ENCODE peak calls at places on chromosome 14, in seven cellular contexts. E, Y, Z, M, J, A and V are unnamed samples.

GRCh38 chr14:54650331-54651017 is 83.5 kb downstream of the SAMD4A start:
- DNase-seq in E (peak), Y (peak), Z (no peak), M (no peak), J (peak), A (peak), V (no peak)

GRCh38 chr14:64880382-64881121 is 845 bp upstream of the SPTB start:
- DNase-seq in E (peak), Y (peak), Z (peak), M (no peak), J (peak), A (peak), V (peak)

GRCh38 chr14:34423445-34423844 is 38.6 kb downstream of the SPTSSA start:
- DNase-seq in E (no peak), Y (no peak), Z (no peak), M (no peak), J (no peak), A (no peak), V (no peak)

GRCh38 chr14:79251278-79251677 is 960.0 kb downstream of the DIO2 start:
- DNase-seq in E (no peak), Y (no peak), Z (no peak), M (no peak), J (no peak), A (no peak), V (no peak)

GRCh38 chr14:39006721-39007410 is 96.2 kb downstream of the SEC23A start:
- DNase-seq in E (peak), Y (no peak), Z (no peak), M (peak), J (no peak), A (no peak), V (no peak)

GRCh38 chr14:75223664-75224154 is 47.3 kb upstream of the TMED10 start:
- DNase-seq in E (peak), Y (peak), Z (no peak), M (no peak), J (no peak), A (peak), V (peak)

GRCh38 chr14:78164226-78164853 is 5.8 kb upstream of the NRXN3 start:
- DNase-seq in E (no peak), Y (peak), Z (no peak), M (no peak), J (no peak), A (no peak), V (peak)

GRCh38 chr14:31965735-31966598 is 111.1 kb upstream of the ARHGAP5 start:
- DNase-seq in E (peak), Y (no peak), Z (no peak), M (no peak), J (no peak), A (no peak), V (no peak)

GRCh38 chr14:40368314-40368713 is 936.1 kb upstream of the FBXO33 start:
- DNase-seq in E (peak), Y (no peak), Z (no peak), M (no peak), J (no peak), A (no peak), V (no peak)

GRCh38 chr14:24802236-24802635 is 168.2 kb upstream of the GZMB start:
- DNase-seq in E (no peak), Y (no peak), Z (no peak), M (no peak), J (no peak), A (no peak), V (no peak)

GRCh38 chr14:34824826-34825225 is 50.3 kb downstream of the BAZ1A start:
- DNase-seq in E (no peak), Y (no peak), Z (no peak), M (no peak), J (no peak), A (no peak), V (no peak)

GRCh38 chr14:79732911-79733310 is 478.4 kb downstream of the DIO2 start:
- DNase-seq in E (peak), Y (no peak), Z (no peak), M (no peak), J (no peak), A (no peak), V (no peak)

GRCh38 chr14:51289169-51289568 is 49.1 kb downstream of the TMX1 start:
- DNase-seq in E (no peak), Y (no peak), Z (no peak), M (no peak), J (no peak), A (no peak), V (no peak)

GRCh38 chr14:72701610-72702009 is 192.3 kb downstream of the DPF3 start:
- DNase-seq in E (peak), Y (no peak), Z (no peak), M (no peak), J (no peak), A (no peak), V (no peak)

GRCh38 chr14:100605706-100606686 is 18.8 kb upstream of the BEGAIN start:
- DNase-seq in E (peak), Y (no peak), Z (no peak), M (no peak), J (no peak), A (peak), V (no peak)

GRCh38 chr14:72444701-72445100 is 449.2 kb downstream of the DPF3 start:
- DNase-seq in E (peak), Y (no peak), Z (no peak), M (no peak), J (no peak), A (no peak), V (no peak)

GRCh38 chr14:83379371-83379770 is 1845.7 kb upstream of the SEL1L start:
- DNase-seq in E (no peak), Y (no peak), Z (no peak), M (no peak), J (no peak), A (no peak), V (no peak)

GRCh38 chr14:93011650-93012317 is 88.8 kb downstream of the CHGA start:
- DNase-seq in E (no peak), Y (no peak), Z (no peak), M (no peak), J (no peak), A (no peak), V (no peak)

GRCh38 chr14:94819531-94819930 is 49.6 kb upstream of the GSC start:
- DNase-seq in E (no peak), Y (no peak), Z (no peak), M (no peak), J (no peak), A (no peak), V (no peak)

GRCh38 chr14:102957222-102957621 is 34.8 kb downstream of the AMN start:
- DNase-seq in E (peak), Y (no peak), Z (no peak), M (no peak), J (no peak), A (no peak), V (no peak)

GRCh38 chr14:64298773-64299172 is 4.6 kb upstream of the ESR2 start:
- DNase-seq in E (no peak), Y (no peak), Z (no peak), M (no peak), J (no peak), A (no peak), V (no peak)

GRCh38 chr14:52080817-52081755 is 12.2 kb upstream of the NID2 start:
- DNase-seq in E (peak), Y (no peak), Z (no peak), M (peak), J (peak), A (no peak), V (no peak)

GRCh38 chr14:71289536-71289935 is 382.3 kb downstream of the PCNX1 start:
- DNase-seq in E (no peak), Y (no peak), Z (no peak), M (no peak), J (no peak), A (no peak), V (peak)

GRCh38 chr14:52018252-52018651 is 28.9 kb downstream of the RTRAF start:
- DNase-seq in E (peak), Y (no peak), Z (no peak), M (no peak), J (no peak), A (no peak), V (no peak)

GRCh38 chr14:39431416-39432178 is 636 bp downstream of the FBXO33 start:
- DNase-seq in E (peak), Y (peak), Z (peak), M (no peak), J (peak), A (peak), V (peak)

GRCh38 chr14:63867926-63868921 is 15.4 kb downstream of the SYNE2 start:
- DNase-seq in E (peak), Y (no peak), Z (no peak), M (no peak), J (no peak), A (no peak), V (no peak)

GRCh38 chr14:82963756-82964155 is 1430.1 kb upstream of the SEL1L start:
- DNase-seq in E (no peak), Y (no peak), Z (no peak), M (no peak), J (no peak), A (no peak), V (no peak)

GRCh38 chr14:54702014-54702491 is 135.1 kb downstream of the SAMD4A start:
- DNase-seq in E (no peak), Y (no peak), Z (no peak), M (no peak), J (no peak), A (no peak), V (no peak)

GRCh38 chr14:97350894-97351713 is 553.9 kb downstream of the VRK1 start:
- DNase-seq in E (no peak), Y (no peak), Z (no peak), M (no peak), J (no peak), A (no peak), V (no peak)

GRCh38 chr14:64562432-64562831 is 12.7 kb downstream of the PPP1R36 start:
- DNase-seq in E (no peak), Y (no peak), Z (no peak), M (no peak), J (no peak), A (no peak), V (no peak)

DNA sequence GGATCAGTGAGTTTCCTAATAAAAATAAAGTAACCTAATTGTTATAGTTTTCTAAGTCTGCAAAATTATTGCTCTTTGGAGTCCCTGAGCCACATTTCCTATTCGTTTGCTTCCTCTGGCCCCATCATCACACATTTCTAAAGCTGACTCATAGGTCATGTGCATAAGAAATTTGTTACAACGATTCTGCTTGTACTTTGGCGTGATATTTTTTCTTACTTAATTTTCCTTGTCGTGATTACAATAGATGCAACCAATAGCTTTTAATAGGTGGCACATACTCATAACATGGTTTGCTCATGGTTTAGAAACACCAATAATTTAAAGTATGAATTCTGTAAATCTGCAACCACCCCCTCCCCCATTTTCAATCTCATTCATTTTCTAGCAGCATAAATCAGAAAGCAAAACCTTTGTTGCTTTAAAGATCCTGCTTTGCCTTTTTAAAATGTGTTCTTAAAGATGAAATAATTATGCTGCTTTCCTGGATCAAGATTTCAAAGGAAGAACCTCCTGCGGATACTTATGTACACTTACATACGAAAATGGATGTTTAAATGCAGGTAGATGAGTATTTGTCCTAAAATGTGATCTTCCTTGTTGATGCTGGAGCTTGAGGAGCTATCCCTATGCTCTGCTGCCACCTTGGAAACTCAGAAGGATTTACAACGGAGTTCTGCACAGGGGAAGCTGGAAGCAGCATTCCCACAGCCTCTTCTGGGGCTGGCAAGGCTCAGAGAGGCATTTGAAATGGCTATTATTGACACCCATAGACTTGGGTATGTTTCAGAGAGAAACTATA is 1.7 kb upstream of the FLRT2 start:
- DNase-seq in E (peak), Y (no peak), Z (no peak), M (peak), J (no peak), A (peak), V (no peak)
- TF ChIP-seq CTCF in E (peak), Y (peak), Z (peak), M (peak), J (peak), A (peak), V (no peak)

GRCh38 chr14:68269136-68269535 is 449.6 kb downstream of the RAD51B start:
- DNase-seq in E (peak), Y (no peak), Z (no peak), M (no peak), J (no peak), A (no peak), V (no peak)
- TF ChIP-seq CTCF in E (no peak), Y (no peak), Z (no peak), M (no peak), J (no peak), A (no peak), V (no peak)

GRCh38 chr14:58109761-58110160 is 42.3 kb downstream of the ARMH4 start:
- DNase-seq in E (no peak), Y (no peak), Z (no peak), M (no peak), J (no peak), A (no peak), V (no peak)

GRCh38 chr14:58106446-58106845 is 45.6 kb downstream of the ARMH4 start:
- DNase-seq in E (no peak), Y (no peak), Z (no peak), M (no peak), J (no peak), A (no peak), V (no peak)

GRCh38 chr14:58108717-58109116 is 43.3 kb downstream of the ARMH4 start:
- DNase-seq in E (no peak), Y (no peak), Z (no peak), M (no peak), J (no peak), A (no peak), V (no peak)

GRCh38 chr14:58107041-58107440 is 45.0 kb downstream of the ARMH4 start:
- DNase-seq in E (no peak), Y (no peak), Z (no peak), M (no peak), J (no peak), A (no peak), V (no peak)

DNA sequence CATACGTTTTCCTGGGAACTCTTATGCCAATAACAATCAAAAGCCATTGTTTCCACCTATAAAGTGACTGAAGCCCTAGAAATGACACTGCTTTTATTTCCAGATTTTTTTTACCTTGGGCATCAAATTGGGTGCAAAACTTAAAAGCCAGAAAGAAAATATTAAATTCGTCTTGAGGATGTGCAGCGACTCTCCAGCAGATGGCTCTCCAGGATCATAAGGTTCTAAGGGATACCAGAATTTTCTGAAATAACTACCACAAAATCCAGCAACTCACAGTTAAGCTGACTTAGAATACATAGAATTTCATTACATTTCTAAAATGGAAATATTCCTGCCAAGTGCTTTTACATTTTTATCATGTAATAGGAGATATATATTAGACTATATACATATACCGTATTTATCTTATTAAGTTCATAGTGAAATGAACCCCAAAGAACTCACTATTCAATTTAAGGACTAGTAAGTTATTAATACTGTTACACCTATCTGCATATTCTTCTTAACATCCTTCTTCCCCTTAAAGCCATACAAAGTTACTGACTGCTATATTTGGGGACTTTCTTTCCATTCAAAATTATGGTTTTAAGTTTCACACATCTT is 44.0 kb downstream of the ARMH4 start:
- DNase-seq in E (peak), Y (no peak), Z (no peak), M (no peak), J (peak), A (no peak), V (peak)
- TF ChIP-seq CTCF in E (peak), Y (peak), Z (peak), M (peak), J (peak), A (peak), V (peak)

DNA sequence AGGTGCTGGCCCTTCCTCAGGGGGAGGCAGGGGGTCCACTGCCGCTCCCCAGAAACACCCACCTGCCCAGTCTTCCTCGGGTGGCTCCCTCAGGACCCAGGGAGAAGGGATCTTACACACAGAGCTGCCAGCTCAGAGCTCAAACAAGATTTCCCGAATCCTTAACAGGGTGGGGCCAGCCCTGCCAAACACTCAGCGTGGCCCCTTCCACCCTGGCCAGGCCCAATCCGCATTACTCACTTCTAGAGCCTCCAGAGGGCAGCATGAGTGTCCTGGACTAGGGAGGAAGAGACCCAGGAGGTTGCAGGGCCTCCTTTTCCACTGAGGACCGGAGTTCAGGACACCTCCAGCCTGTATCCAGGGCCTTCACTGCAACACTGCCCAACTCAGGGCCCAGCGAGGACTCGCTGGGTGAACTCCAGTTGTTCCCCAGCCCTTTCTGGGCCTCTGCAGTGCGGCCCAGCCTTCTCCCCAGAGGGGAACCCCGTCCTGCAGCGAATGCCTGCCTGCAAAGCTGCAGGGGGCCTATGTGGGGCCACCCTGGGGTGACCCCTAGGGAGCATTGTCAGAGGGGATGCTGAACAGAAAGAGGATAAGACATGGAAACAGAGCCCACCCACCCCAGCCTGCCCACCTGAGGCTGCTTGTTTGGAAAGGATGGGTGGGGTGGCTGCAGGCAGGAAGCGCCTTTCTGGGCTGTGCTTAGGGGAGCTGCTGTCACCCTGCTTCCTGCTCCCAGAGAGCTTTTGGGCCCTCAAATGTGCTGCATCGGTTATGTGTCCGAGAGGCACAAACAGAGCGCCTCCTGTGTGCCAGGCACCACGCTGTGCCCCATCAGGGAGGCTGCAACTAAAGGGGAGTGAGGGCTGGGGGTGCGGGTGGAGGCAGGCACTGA is 43.8 kb downstream of the CCNK start:
- DNase-seq in E (peak), Y (no peak), Z (peak), M (no peak), J (no peak), A (no peak), V (no peak)
- TF ChIP-seq CTCF in E (peak), Y (peak), Z (peak), M (peak), J (no peak), A (no peak), V (peak)

DNA sequence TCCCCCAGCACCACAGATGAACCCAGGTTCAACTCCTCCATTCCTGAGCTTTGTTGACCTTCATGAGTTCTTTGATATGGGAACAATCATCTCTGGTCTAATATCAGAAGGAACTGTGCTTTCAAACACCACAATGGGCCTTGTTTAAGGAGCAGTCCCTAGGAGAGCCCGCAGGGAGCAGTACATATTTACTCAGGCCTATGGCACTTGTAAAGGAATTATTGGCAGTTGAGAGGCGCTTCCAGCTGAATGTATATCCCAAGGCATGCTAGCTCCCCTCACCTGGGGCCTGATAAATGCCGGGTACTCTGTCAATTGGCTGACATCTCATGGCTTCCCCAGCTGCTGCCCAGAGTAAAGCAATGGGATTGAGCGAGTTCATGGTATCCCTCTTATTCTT is 76.2 kb downstream of the ZFP36L1 start:
- DNase-seq in E (no peak), Y (no peak), Z (no peak), M (no peak), J (no peak), A (no peak), V (no peak)
- TF ChIP-seq CTCF in E (no peak), Y (no peak), Z (no peak), M (no peak), J (no peak), A (no peak), V (no peak)

GRCh38 chr14:104342435-104343293 is 204.3 kb downstream of the KIF26A start:
- DNase-seq in E (no peak), Y (no peak), Z (no peak), M (no peak), J (no peak), A (peak), V (no peak)

GRCh38 chr14:104339829-104340228 is 201.4 kb downstream of the KIF26A start:
- DNase-seq in E (no peak), Y (no peak), Z (no peak), M (no peak), J (no peak), A (no peak), V (no peak)

GRCh38 chr14:104343690-104344640 is 205.6 kb downstream of the KIF26A start:
- DNase-seq in E (no peak), Y (no peak), Z (no peak), M (no peak), J (no peak), A (peak), V (no peak)

GRCh38 chr14:104343294-104343625 is 204.9 kb downstream of the KIF26A start:
- DNase-seq in E (no peak), Y (no peak), Z (no peak), M (no peak), J (no peak), A (peak), V (no peak)

GRCh38 chr14:104341532-104342434 is 203.4 kb downstream of the KIF26A start:
- DNase-seq in E (no peak), Y (no peak), Z (peak), M (no peak), J (no peak), A (peak), V (no peak)
- TF ChIP-seq CTCF in E (no peak), Y (no peak), Z (peak), M (no peak), J (no peak), A (peak), V (no peak)

GRCh38 chr14:95941897-95942296 is 65.3 kb downstream of the TUNAR start:
- DNase-seq in E (no peak), Y (no peak), Z (no peak), M (no peak), J (no peak), A (no peak), V (no peak)

GRCh38 chr14:95943699-95944098 is 67.1 kb downstream of the TUNAR start:
- DNase-seq in E (no peak), Y (no peak), Z (no peak), M (no peak), J (no peak), A (no peak), V (no peak)

GRCh38 chr14:95948608-95949007 is 72.0 kb downstream of the TUNAR start:
- DNase-seq in E (peak), Y (no peak), Z (no peak), M (no peak), J (no peak), A (no peak), V (no peak)

GRCh38 chr14:95946867-95947266 is 70.2 kb downstream of the TUNAR start:
- DNase-seq in E (no peak), Y (no peak), Z (no peak), M (no peak), J (peak), A (no peak), V (no peak)
- TF ChIP-seq CTCF in E (no peak), Y (no peak), Z (no peak), M (no peak), J (no peak), A (no peak), V (no peak)

GRCh38 chr14:50003213-50004021 is 110.5 kb downstream of the ARF6 start:
- DNase-seq in E (peak), Y (peak), Z (peak), M (no peak), J (peak), A (peak), V (peak)
- TF ChIP-seq CTCF in E (peak), Y (no peak), Z (peak), M (no peak), J (no peak), A (no peak), V (peak)